ENCODE peak calls at places on chromosomes 2 and 18, in eight cellular contexts. R, O, U, G, E, S, B and M are unnamed samples. For H3K27me3, the result is how much of the 10 kb centered on the place peaks cover.

GRCh38 chr2:54065411-54065810 is 50.0 kb upstream of the ACYP2 start:
- DNase-seq in S (no peak), U (no peak), G (peak), E (no peak), B (no peak), O (no peak), R (no peak), M (no peak)

GRCh38 chr2:101179982-101180381 is 28.8 kb upstream of the TBC1D8 start:
- DNase-seq in S (no peak), G (no peak), O (no peak), E (no peak), R (no peak), B (no peak), U (no peak), M (no peak)

GRCh38 chr2:21155365-21156136 is 31.8 kb downstream of the TDRD15 start:
- DNase-seq in O (no peak), U (no peak), G (no peak), B (no peak), R (no peak), E (no peak), S (no peak), M (no peak)

GRCh38 chr2:227228061-227228667 is 63.7 kb downstream of the COL4A3 start:
- DNase-seq in U (no peak), R (peak), G (no peak), B (peak), O (peak), S (no peak), E (no peak), M (no peak)

GRCh38 chr2:203441463-203441862 is 93.6 kb downstream of the RAPH1 start:
- DNase-seq in O (no peak), G (no peak), U (no peak), E (no peak), B (no peak), S (no peak), R (no peak), M (no peak)

GRCh38 chr2:173436088-173436487 is 81.4 kb downstream of the CDCA7 start:
- DNase-seq in B (no peak), O (no peak), S (no peak), U (no peak), E (no peak), R (no peak), G (no peak), M (no peak)

GRCh38 chr2:208698114-208698513 is 291.5 kb downstream of the PTH2R start:
- DNase-seq in B (no peak), U (no peak), E (no peak), G (no peak), O (no peak), R (no peak), S (no peak), M (no peak)

GRCh38 chr18:75207298-75208054 is 1.5 kb downstream of the PTGR3 start:
- DNase-seq in R (no peak), U (no peak), E (no peak), B (no peak), S (no peak), G (no peak), O (no peak), M (no peak)

GRCh38 chr2:113203217-113203530 is 29.4 kb downstream of the PSD4 start:
- DNase-seq in O (no peak), S (no peak), R (no peak), B (no peak), G (peak), E (no peak), U (no peak), M (no peak)

GRCh38 chr2:122927217-122927616 is 1097.9 kb upstream of the CNTNAP5 start:
- DNase-seq in G (no peak), R (no peak), E (no peak), S (no peak), B (no peak), O (peak), U (peak), M (no peak)

GRCh38 chr2:122929347-122929746 is 1095.7 kb upstream of the CNTNAP5 start:
- DNase-seq in S (no peak), E (no peak), B (no peak), U (no peak), G (no peak), O (no peak), R (no peak), M (no peak)

GRCh38 chr2:122927710-122928249 is 1097.3 kb upstream of the CNTNAP5 start:
- DNase-seq in B (no peak), E (no peak), R (no peak), U (no peak), G (no peak), S (no peak), O (no peak), M (no peak)
- H3K27ac ChIP-seq in B (no peak), E (no peak), R (no peak), U (no peak), G (no peak), S (no peak), O (peak), M (no peak)

GRCh38 chr2:106065268-106065982 is 128.7 kb downstream of the UXS1 start:
- DNase-seq in O (peak), G (no peak), E (no peak), R (peak), U (no peak), S (no peak), B (no peak), M (peak)

GRCh38 chr2:106065983-106066826 is 127.9 kb downstream of the UXS1 start:
- DNase-seq in S (no peak), B (no peak), O (peak), G (no peak), U (peak), R (no peak), E (no peak), M (no peak)

GRCh38 chr2:106068415-106068814 is 125.7 kb downstream of the UXS1 start:
- DNase-seq in G (no peak), U (no peak), S (no peak), E (no peak), O (no peak), R (no peak), B (no peak), M (no peak)

GRCh38 chr2:106073608-106074406 is 120.3 kb downstream of the UXS1 start:
- DNase-seq in S (no peak), B (no peak), R (no peak), O (no peak), U (no peak), G (no peak), E (no peak), M (no peak)

DNA sequence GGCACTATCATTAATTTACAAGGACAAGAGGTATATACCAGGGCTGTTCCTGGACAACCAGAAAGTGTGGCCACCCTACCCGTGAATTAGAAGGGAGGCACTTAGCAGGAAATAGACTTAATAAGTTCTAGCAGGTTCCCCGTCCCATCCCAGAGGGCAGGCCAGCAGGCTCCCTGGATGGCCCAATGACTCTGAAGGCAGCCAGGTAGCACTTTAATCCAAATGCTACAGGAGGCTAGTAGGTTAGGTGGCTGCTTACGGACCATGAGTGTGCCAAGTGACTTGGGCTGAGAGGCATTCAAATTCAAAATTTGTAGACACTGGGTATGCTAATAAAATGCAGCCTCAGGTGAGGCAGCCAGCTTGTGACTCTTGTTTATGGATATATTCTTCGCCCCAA is 123.9 kb downstream of the UXS1 start:
- DNase-seq in S (no peak), B (no peak), U (no peak), E (no peak), G (no peak), O (no peak), R (no peak), M (no peak)
- H3K27me3 ChIP-seq in S (under half), B (under half), U (under half), E (under half), G (under half), O (under half), R (under half), M (under half)

GRCh38 chr18:34493566-34494358 is 216.3 kb upstream of the DTNA start:
- DNase-seq in B (no peak), O (peak), U (peak), G (no peak), E (no peak), S (no peak), R (peak), M (peak)
- H3K27ac ChIP-seq in B (peak), O (no peak), U (no peak), G (no peak), E (peak), S (no peak), R (peak), M (peak)

GRCh38 chr2:96527052-96527964 is 9.2 kb upstream of the ARID5A start:
- DNase-seq in G (no peak), O (peak), R (peak), E (no peak), S (peak), U (peak), B (no peak), M (peak)

GRCh38 chr2:96526615-96527014 is 9.9 kb upstream of the ARID5A start:
- DNase-seq in G (no peak), S (no peak), O (peak), R (no peak), U (no peak), B (no peak), E (no peak), M (peak)

GRCh38 chr2:96529376-96530143 is 7.0 kb upstream of the ARID5A start:
- DNase-seq in U (no peak), S (no peak), E (no peak), O (peak), G (no peak), R (no peak), B (no peak), M (peak)

GRCh38 chr2:96528680-96529375 is 7.7 kb upstream of the ARID5A start:
- DNase-seq in S (no peak), R (no peak), B (no peak), O (peak), E (no peak), G (no peak), U (no peak), M (peak)

GRCh38 chr2:96527990-96528679 is 8.4 kb upstream of the ARID5A start:
- DNase-seq in S (peak), U (no peak), E (no peak), B (peak), O (no peak), R (peak), G (peak), M (peak)
- H3K27me3 ChIP-seq in S (under half), U (under half), E (under half), B (under half), O (under half), R (under half), G (under half), M (under half)

DNA sequence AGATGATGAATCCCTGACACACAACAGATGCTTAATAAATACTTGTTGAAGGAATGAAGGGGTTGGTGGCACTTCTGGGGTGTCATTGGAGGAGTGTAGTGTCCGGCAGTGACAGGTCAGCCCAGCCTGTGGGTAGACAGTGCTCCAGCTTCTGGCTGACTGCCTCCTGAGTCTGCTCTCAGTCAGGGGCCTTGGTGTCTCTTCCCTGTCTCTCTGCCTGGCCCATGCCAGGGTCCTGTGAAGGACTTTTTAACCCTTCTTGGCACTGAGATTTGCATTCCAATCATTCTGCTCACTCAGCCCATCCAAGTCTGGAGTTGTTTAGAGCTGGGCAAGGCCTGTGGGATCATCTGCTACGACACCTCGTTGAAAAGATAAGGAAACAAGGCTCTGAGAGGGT is 1.4 kb upstream of the KCNK3 start:
- DNase-seq in B (peak), O (no peak), S (no peak), R (no peak), G (no peak), E (no peak), U (no peak), M (no peak)
- H3K27ac ChIP-seq in B (peak), O (no peak), S (no peak), R (peak), G (no peak), E (peak), U (no peak), M (peak)

DNA sequence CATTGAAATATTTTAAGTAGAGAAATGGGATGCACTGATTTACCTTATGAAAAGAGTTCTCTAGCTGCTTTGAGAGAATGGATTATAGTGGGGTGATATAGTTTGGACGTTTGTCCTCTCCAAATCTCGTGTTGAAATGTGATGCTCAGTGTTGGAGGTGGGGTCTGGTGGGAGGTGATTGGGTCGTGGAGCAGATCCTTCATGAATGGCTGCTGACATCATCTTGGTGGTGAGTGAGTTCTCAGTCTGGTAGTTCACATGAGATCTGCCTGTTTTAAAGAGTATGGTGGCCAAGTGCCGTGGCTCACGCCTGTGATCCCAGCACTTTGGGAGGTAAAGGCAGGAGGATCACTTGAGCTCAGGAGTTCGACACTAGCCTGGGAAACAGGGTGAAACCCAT is 58.7 kb upstream of the SH3RF3 start:
- DNase-seq in S (no peak), E (no peak), B (no peak), G (no peak), O (no peak), R (no peak), U (no peak), M (no peak)
- H3K27me3 ChIP-seq in S (under half), E (under half), B (under half), G (under half), O (under half), R (under half), U (under half), M (under half)

GRCh38 chr2:49937432-49937831 is 783.1 kb upstream of the FSHR start:
- DNase-seq in G (no peak), U (no peak), R (no peak), O (no peak), B (no peak), S (no peak), E (no peak), M (no peak)

GRCh38 chr2:49940616-49941015 is 786.3 kb upstream of the FSHR start:
- DNase-seq in B (no peak), R (no peak), O (no peak), S (no peak), U (no peak), G (no peak), E (no peak), M (no peak)

GRCh38 chr2:49936965-49937364 is 782.6 kb upstream of the FSHR start:
- DNase-seq in O (peak), E (no peak), U (peak), B (no peak), R (no peak), S (no peak), G (no peak), M (no peak)

GRCh38 chr2:49935456-49935855 is 781.1 kb upstream of the FSHR start:
- DNase-seq in S (no peak), G (no peak), R (no peak), E (no peak), U (no peak), B (no peak), O (no peak), M (no peak)

GRCh38 chr2:49938268-49938667 is 784.0 kb upstream of the FSHR start:
- DNase-seq in U (no peak), B (no peak), R (no peak), S (no peak), O (no peak), E (no peak), G (no peak), M (no peak)
- H3K27ac ChIP-seq in U (no peak), B (no peak), R (no peak), S (no peak), O (no peak), E (no peak), G (no peak), M (no peak)

DNA sequence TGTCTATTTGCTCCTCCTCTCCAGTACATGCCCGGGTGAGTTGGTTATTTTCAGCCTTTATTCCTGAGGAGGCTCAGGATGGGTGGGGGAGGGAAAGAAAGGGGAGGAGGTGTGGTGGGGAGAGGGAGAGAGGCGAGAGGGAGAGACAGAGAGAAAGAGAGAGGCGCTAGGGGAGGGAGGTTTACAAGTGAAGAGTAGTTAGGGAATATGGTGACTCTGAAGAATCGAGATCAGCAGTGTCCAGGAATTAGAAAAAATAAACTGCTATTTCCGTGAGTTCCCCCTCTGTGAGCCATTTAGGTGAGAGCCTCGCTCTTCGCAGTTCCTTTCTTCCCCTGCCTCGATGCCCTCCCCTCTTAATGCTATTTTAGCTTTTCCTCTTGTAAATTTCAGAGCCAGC is 138.9 kb downstream of the MEIS1 start:
- DNase-seq in O (peak), B (no peak), U (peak), R (no peak), G (no peak), S (no peak), E (no peak), M (no peak)
- H3K27me3 ChIP-seq in O (under half), B (under half), U (under half), R (under half), G (under half), S (under half), E (under half), M (under half)

DNA sequence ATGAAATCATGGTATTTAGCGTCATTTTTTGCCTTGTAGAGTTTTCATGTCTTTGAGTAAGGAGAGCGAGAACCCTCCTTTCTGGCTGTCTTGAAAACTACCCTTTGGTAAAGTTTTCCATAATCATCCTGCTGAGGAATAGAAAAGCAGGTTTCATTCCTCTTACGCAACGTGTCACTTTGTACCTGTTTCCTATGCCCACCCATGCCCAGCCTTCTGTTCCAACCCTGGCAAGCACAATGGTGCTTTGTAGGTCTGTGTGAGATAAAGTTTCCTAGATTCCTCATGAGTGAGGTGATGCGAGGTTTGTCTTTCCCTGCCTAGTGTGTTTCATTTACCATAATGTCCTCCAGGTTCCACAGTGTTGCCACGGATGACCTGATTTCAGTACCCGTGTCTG is 29.3 kb downstream of the CCDC74A start:
- DNase-seq in O (no peak), R (no peak), S (no peak), G (no peak), U (no peak), E (no peak), B (no peak), M (no peak)
- H3K27ac ChIP-seq in O (no peak), R (no peak), S (no peak), G (no peak), U (no peak), E (no peak), B (no peak), M (no peak)

DNA sequence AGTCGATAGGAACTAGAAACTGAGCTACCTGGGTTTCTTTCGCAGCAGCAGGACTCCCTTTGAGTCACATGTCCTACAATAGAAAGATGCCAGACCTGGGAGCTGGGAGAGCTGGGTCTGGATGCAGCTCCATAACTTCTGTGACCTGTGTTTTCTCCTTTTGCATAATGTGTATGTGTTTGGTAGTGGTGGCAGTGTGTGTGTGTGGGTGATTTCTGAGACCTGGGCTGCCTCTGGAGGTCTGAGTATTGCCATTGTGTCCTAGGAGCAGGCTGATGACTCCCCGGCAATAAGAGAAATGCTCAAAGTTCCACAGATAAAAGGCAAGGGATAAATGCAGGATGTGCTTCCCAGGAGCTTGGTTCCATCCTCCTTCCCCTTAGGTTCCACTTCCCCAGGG is 6.4 kb downstream of the WNT10A start:
- DNase-seq in R (no peak), G (no peak), O (no peak), S (no peak), U (no peak), E (no peak), B (no peak), M (peak)
- H3K27me3 ChIP-seq in R (under half), G (half or more), O (half or more), S (under half), U (half or more), E (under half), B (under half), M (under half)